ENCODE peak calls at places on chromosomes 4 and X, in four cellular contexts. P is mesendoderm, D is SK-N-SH, Q is K562. Y is an unnamed sample.
A peak's percentile ranks its signal among the peaks of the same experiment; 100 is the strongest.

GRCh38 chr4:9804918-9805317 is 23.5 kb downstream of the DRD5 start:
- DNase-seq in P (no peak), D (no peak), Q (no peak), Y (no peak)

GRCh38 chrX:85052636-85053343 is 49.1 kb downstream of the APOOL start:
- DNase-seq in P (peak; percentile 9), D (no peak), Q (no peak), Y (no peak)

GRCh38 chr4:113407409-113407808 is 354.1 kb downstream of the CAMK2D start:
- DNase-seq in P (peak; percentile 56), D (no peak), Q (no peak), Y (no peak)

GRCh38 chr4:88445252-88445651 is 11.7 kb upstream of the HERC5 start:
- DNase-seq in P (no peak), D (no peak), Q (no peak), Y (no peak)

GRCh38 chr4:128517739-128518510 is 230.3 kb upstream of the PGRMC2 start:
- DNase-seq in P (peak; percentile 88), D (peak; percentile 31), Q (peak; percentile 69), Y (no peak)

GRCh38 chr4:83894831-83895230 is 358.9 kb downstream of the GPAT3 start:
- DNase-seq in P (no peak), D (no peak), Q (no peak), Y (peak; percentile 21)

GRCh38 chrX:106484233-106484632 is 127.5 kb upstream of the RADX start:
- DNase-seq in P (no peak), D (no peak), Q (no peak), Y (no peak)

GRCh38 chr4:142353149-142353738 is 492.9 kb downstream of the INPP4B start:
- DNase-seq in P (peak; percentile 70), D (no peak), Q (no peak), Y (no peak)

GRCh38 chrX:16869393-16870094 is 618 bp downstream of the RBBP7 start:
- DNase-seq in P (peak; percentile 38), D (peak; percentile 77), Q (peak; percentile 61), Y (peak; percentile 80)

GRCh38 chrX:25011589-25012432 is 4.0 kb downstream of the ARX start:
- DNase-seq in P (no peak), D (no peak), Q (no peak), Y (no peak)

GRCh38 chr4:9987749-9988346 is 33.4 kb downstream of the SLC2A9 start:
- DNase-seq in P (no peak), D (no peak), Q (no peak), Y (no peak)

GRCh38 chr4:74228691-74229640 is 71.0 kb downstream of the MTHFD2L start:
- DNase-seq in P (peak; percentile 88), D (peak; percentile 30), Q (peak; percentile 68), Y (peak; percentile 66)

GRCh38 chr4:44662623-44663006 is 11.2 kb upstream of the YIPF7 start:
- DNase-seq in P (no peak), D (no peak), Q (no peak), Y (no peak)

GRCh38 chr4:43512253-43512652 is 619.7 kb downstream of the GRXCR1 start:
- DNase-seq in P (no peak), D (no peak), Q (no peak), Y (no peak)

GRCh38 chr4:22339491-22339890 is 176.4 kb downstream of the ADGRA3 start:
- DNase-seq in P (no peak), D (no peak), Q (no peak), Y (no peak)

GRCh38 chr4:78417603-78418002 is 134.0 kb upstream of the ANXA3 start:
- DNase-seq in P (peak; percentile 57), D (no peak), Q (no peak), Y (no peak)

GRCh38 chrX:7083468-7084396 is 63.8 kb upstream of the STS start:
- DNase-seq in P (peak; percentile 59), D (no peak), Q (no peak), Y (no peak)

GRCh38 chr4:30719363-30720020 is 677 bp upstream of the PCDH7 start:
- DNase-seq in P (peak; percentile 92), D (peak; percentile 65), Q (no peak), Y (peak; percentile 80)

GRCh38 chrX:112734250-112734649 is 54.5 kb upstream of the LHFPL1 start:
- DNase-seq in P (peak; percentile 16), D (no peak), Q (no peak), Y (no peak)

GRCh38 chr4:71241467-71242401 is 97.1 kb upstream of the SLC4A4 start:
- DNase-seq in P (no peak), D (no peak), Q (no peak), Y (no peak)

GRCh38 chr4:3374667-3375066 is 67.1 kb upstream of the HGFAC start:
- DNase-seq in P (no peak), D (no peak), Q (no peak), Y (no peak)

GRCh38 chr4:175066923-175067627 is 148.9 kb downstream of the ADAM29 start:
- DNase-seq in P (no peak), D (no peak), Q (no peak), Y (no peak)

GRCh38 chr4:88158360-88159136 is at the start of gene ABCG2:
- DNase-seq in P (peak; percentile 94), D (peak; percentile 65), Q (peak; percentile 65), Y (peak; percentile 79)

GRCh38 chr4:57499786-57500185 is 389.6 kb upstream of the IGFBP7 start:
- DNase-seq in P (no peak), D (no peak), Q (no peak), Y (no peak)

GRCh38 chrX:139972629-139973257 is 7.4 kb upstream of the CXorf66 start:
- DNase-seq in P (no peak), D (no peak), Q (no peak), Y (no peak)

GRCh38 chrX:67351411-67351810 is 192.4 kb upstream of the AR start:
- DNase-seq in P (no peak), D (no peak), Q (no peak), Y (no peak)

GRCh38 chrX:6227445-6227820 is 1.2 kb downstream of the NLGN4X start:
- DNase-seq in P (peak; percentile 23), D (peak; percentile 20), Q (no peak), Y (no peak)

GRCh38 chr4:107718351-107718965 is 1.6 kb downstream of the PAPSS1 start:
- DNase-seq in P (no peak), D (no peak), Q (no peak), Y (no peak)

GRCh38 chr4:40516651-40517050 is 113.0 kb downstream of the RBM47 start:
- DNase-seq in P (no peak), D (no peak), Q (no peak), Y (no peak)

GRCh38 chr4:38860788-38861424 is 4.3 kb upstream of the TLR6 start:
- DNase-seq in P (peak; percentile 80), D (peak; percentile 47), Q (peak; percentile 78), Y (no peak)

GRCh38 chr4:81786063-81786763 is 314.5 kb upstream of the RASGEF1B start:
- DNase-seq in P (no peak), D (no peak), Q (no peak), Y (no peak)

GRCh38 chrX:140822861-140823260 is 113.3 kb downstream of the LINC00632 start:
- DNase-seq in P (no peak), D (no peak), Q (no peak), Y (no peak)

GRCh38 chrX:135383249-135383648 is 38.5 kb upstream of the SMIM10L2A start:
- DNase-seq in P (peak; percentile 11), D (no peak), Q (no peak), Y (no peak)

GRCh38 chr4:20252656-20253271 is 1.1 kb downstream of the SLIT2 start:
- DNase-seq in P (peak; percentile 70), D (peak; percentile 55), Q (no peak), Y (peak; percentile 82)

GRCh38 chr4:153603258-153603657 is 80.8 kb upstream of the TLR2 start:
- DNase-seq in P (no peak), D (no peak), Q (no peak), Y (no peak)

GRCh38 chrX:107574711-107575110 is 53.6 kb upstream of the PRPS1 start:
- DNase-seq in P (no peak), D (no peak), Q (no peak), Y (no peak)

GRCh38 chr4:142202404-142203332 is 566.3 kb downstream of the IL15 start:
- DNase-seq in P (no peak), D (no peak), Q (no peak), Y (no peak)

GRCh38 chr4:182384496-182385155 is 141.4 kb downstream of the TENM3 start:
- DNase-seq in P (peak; percentile 15), D (no peak), Q (no peak), Y (no peak)

DNA sequence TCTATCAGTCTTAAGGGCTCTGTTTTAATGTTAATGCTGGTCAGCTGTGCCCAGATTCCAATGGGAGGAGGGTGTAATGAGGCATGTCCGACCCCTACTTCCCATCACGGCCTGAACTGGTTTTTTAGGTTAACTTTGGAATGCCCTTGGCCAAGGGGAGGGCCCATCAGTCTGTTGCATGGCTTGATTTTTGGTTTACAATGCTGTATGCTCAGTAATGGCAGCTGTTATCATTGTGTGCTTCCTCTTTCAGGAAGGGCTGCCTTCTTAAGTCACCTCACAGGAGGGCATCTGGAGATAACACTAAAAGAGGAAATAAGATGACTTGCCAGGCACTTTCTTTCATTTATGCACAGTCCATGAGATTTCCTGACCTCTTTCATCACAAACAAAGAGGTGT is 36.3 kb downstream of the ATXN3L start:
- DNase-seq in P (peak; percentile 66), D (no peak), Q (no peak), Y (no peak)
- H3K9ac ChIP-seq in P (no peak overlapping the region), D (no peak overlapping the region), Q (no peak overlapping the region), Y (no peak overlapping the region)

GRCh38 chr4:103026868-103027267 is 7.4 kb upstream of the SLC9B1 start:
- DNase-seq in P (no peak), D (no peak), Q (no peak), Y (no peak)

GRCh38 chr4:103024996-103025395 is 5.5 kb upstream of the SLC9B1 start:
- DNase-seq in P (no peak), D (no peak), Q (no peak), Y (no peak)

GRCh38 chr4:103036169-103036568 is 16.7 kb upstream of the SLC9B1 start:
- DNase-seq in P (no peak), D (no peak), Q (no peak), Y (no peak)

GRCh38 chr4:103032575-103032974 is 13.1 kb upstream of the SLC9B1 start:
- DNase-seq in P (peak; percentile 91), D (peak; percentile 10), Q (peak; percentile 46), Y (no peak)

GRCh38 chr4:103030791-103031190 is 11.3 kb upstream of the SLC9B1 start:
- DNase-seq in P (no peak), D (no peak), Q (no peak), Y (no peak)
- H3K4me3 ChIP-seq in P (no peak overlapping the region), D (no peak overlapping the region), Q (no peak overlapping the region), Y (no peak overlapping the region)

GRCh38 chr4:26368685-26369084 is 47.9 kb downstream of the RBPJ start:
- DNase-seq in P (no peak), D (no peak), Q (no peak), Y (no peak)
- H3K9ac ChIP-seq in P (no peak overlapping the region), D (no peak overlapping the region), Q (no peak overlapping the region), Y (no peak overlapping the region)

GRCh38 chr4:138236035-138236434 is 6.1 kb downstream of the SLC7A11 start:
- DNase-seq in P (no peak), D (no peak), Q (no peak), Y (no peak)
- H3K4me3 ChIP-seq in P (no peak overlapping the region), D (no peak overlapping the region), Q (peak overlapping the region; percentile 33), Y (no peak overlapping the region)

GRCh38 chr4:147354994-147355393 is 125.9 kb upstream of the EDNRA start:
- DNase-seq in P (no peak), D (no peak), Q (no peak), Y (no peak)
- H3K9ac ChIP-seq in P (no peak overlapping the region), D (peak overlapping the region; percentile 13), Q (no peak overlapping the region), Y (no peak overlapping the region)

GRCh38 chr4:183448436-183448835 is 4.0 kb downstream of the CDKN2AIP start:
- DNase-seq in P (no peak), D (no peak), Q (no peak), Y (no peak)
- H3K4me3 ChIP-seq in P (no peak overlapping the region), D (no peak overlapping the region), Q (no peak overlapping the region), Y (no peak overlapping the region)

Y was measured in kidney.